ENCODE peak calls at places on chromosomes 6 and 20, in seven cellular contexts. G, E, N, K, J, U and X are unnamed samples.

GRCh38 chr6:81655696-81656095 is 96.8 kb downstream of the TENT5A start:
- DNase-seq in N (no peak), J (no peak), E (no peak), G (peak; percentile 17), K (no peak), U (no peak), X (no peak)

GRCh38 chr6:15498640-15499039 is 164.2 kb downstream of the DTNBP1 start:
- DNase-seq in N (no peak), G (no peak), K (no peak), U (no peak), J (no peak), E (no peak), X (no peak)

GRCh38 chr6:138410048-138410735 is 6.2 kb downstream of the HEBP2 start:
- DNase-seq in K (no peak), N (no peak), E (no peak), J (peak; percentile 68), G (peak; percentile 79), U (no peak), X (no peak)

GRCh38 chr20:24146231-24146634 is 157.7 kb upstream of the GGTLC1 start:
- DNase-seq in K (no peak), E (no peak), G (no peak), N (no peak), U (no peak), J (no peak), X (no peak)

GRCh38 chr6:108853077-108853476 is 4.9 kb downstream of the ARMC2 start:
- DNase-seq in G (no peak), J (no peak), U (no peak), E (no peak), K (no peak), N (no peak), X (no peak)

GRCh38 chr20:46237221-46237620 is 71.1 kb downstream of the CDH22 start:
- DNase-seq in G (no peak), J (no peak), U (no peak), E (no peak), K (peak; percentile 57), N (no peak), X (peak; percentile 43)

GRCh38 chr6:43391448-43392031 is 22.1 kb upstream of the ZNF318 start:
- DNase-seq in G (no peak), U (no peak), J (peak; percentile 81), E (no peak), N (no peak), K (no peak), X (no peak)

GRCh38 chr6:136889271-136890193 is 32.6 kb upstream of the SLC35D3 start:
- DNase-seq in J (no peak), E (no peak), U (no peak), K (no peak), N (no peak), G (no peak), X (no peak)

GRCh38 chr6:152723398-152723797 is 25.7 kb downstream of the MYCT1 start:
- DNase-seq in G (peak; percentile 85), J (no peak), U (no peak), K (no peak), N (no peak), E (no peak), X (no peak)

GRCh38 chr20:42082611-42083010 is 464.4 kb upstream of the CHD6 start:
- DNase-seq in N (no peak), E (no peak), K (no peak), G (peak; percentile 0), U (no peak), J (no peak), X (no peak)

GRCh38 chr6:128069180-128069579 is 168.3 kb upstream of the THEMIS start:
- DNase-seq in J (no peak), N (no peak), G (peak; percentile 87), E (no peak), U (no peak), K (no peak), X (no peak)

GRCh38 chr20:44395183-44395962 is 39.9 kb downstream of the HNF4A start:
- DNase-seq in K (no peak), E (no peak), J (no peak), G (no peak), U (no peak), N (no peak), X (no peak)

GRCh38 chr6:48229849-48230248 is 118.9 kb upstream of the PTCHD4 start:
- DNase-seq in N (no peak), G (no peak), U (no peak), K (no peak), E (no peak), J (no peak), X (no peak)

GRCh38 chr6:4336778-4337442 is 201.5 kb upstream of the ECI2 start:
- DNase-seq in J (peak; percentile 93), K (no peak), U (no peak), N (no peak), E (no peak), G (no peak), X (no peak)

GRCh38 chr6:136404007-136404406 is 114.4 kb upstream of the BCLAF1 start:
- DNase-seq in U (no peak), K (no peak), G (no peak), E (no peak), J (no peak), N (no peak), X (no peak)

GRCh38 chr20:46303176-46303956 is 4.9 kb downstream of the CDH22 start:
- DNase-seq in U (no peak), G (no peak), N (no peak), J (no peak), K (no peak), E (no peak), X (no peak)

GRCh38 chr6:25112207-25112874 is 166.8 kb upstream of the CARMIL1 start:
- DNase-seq in J (no peak), E (no peak), U (no peak), K (no peak), G (no peak), N (no peak), X (no peak)

GRCh38 chr6:99016355-99016754 is 68.6 kb upstream of the FBXL4 start:
- DNase-seq in E (no peak), J (peak; percentile 66), N (no peak), K (no peak), U (no peak), G (peak; percentile 67), X (no peak)

GRCh38 chr6:105562027-105562426 is 159.1 kb upstream of the PREP start:
- DNase-seq in K (no peak), U (no peak), J (no peak), G (no peak), E (no peak), N (no peak), X (no peak)

GRCh38 chr6:105566503-105566902 is 163.6 kb upstream of the PREP start:
- DNase-seq in E (no peak), U (no peak), N (no peak), J (no peak), K (no peak), G (no peak), X (no peak)

GRCh38 chr6:105561501-105561900 is 158.6 kb upstream of the PREP start:
- DNase-seq in E (no peak), N (no peak), K (no peak), U (no peak), J (peak; percentile 18), G (no peak), X (no peak)

GRCh38 chr6:105564503-105564902 is 161.6 kb upstream of the PREP start:
- DNase-seq in K (no peak), G (no peak), N (no peak), E (no peak), J (no peak), U (no peak), X (no peak)

GRCh38 chr6:105560611-105561066 is 157.8 kb upstream of the PREP start:
- DNase-seq in G (peak; percentile 72), K (no peak), U (no peak), J (peak; percentile 62), N (no peak), E (no peak), X (no peak)
- H3K23ac ChIP-seq in G (no peak overlapping the region), K (no peak overlapping the region), U (no peak overlapping the region), J (no peak overlapping the region), N (no peak overlapping the region), E (no peak overlapping the region), X (no peak overlapping the region)

DNA sequence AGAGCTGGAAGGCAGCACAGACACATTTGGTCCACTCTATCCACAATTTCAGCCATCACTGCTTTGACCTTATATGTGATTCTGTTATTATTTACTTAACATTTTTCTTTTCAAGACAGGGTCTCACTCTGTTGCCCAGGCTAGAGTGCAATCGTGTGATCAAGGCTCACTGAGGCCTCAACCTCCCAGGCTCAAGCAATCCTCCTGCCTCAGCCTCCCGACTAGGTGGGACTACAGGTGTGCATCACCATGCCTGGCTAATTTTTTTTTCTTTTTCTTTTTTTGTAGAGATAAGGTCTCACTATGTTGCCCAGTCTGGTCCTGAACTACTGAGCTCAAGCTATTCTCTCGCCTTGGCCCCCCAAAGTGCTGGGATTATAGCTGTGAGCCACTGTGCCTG is 40.3 kb downstream of the BCL2L1 start:
- DNase-seq in E (no peak), U (no peak), K (no peak), N (no peak), J (no peak), G (no peak), X (no peak)
- H3K4me1 ChIP-seq in E (peaks cover 6% of the 10 kb centered on the region), U (peaks cover 33% of the 10 kb centered on the region), K (no peaks in the 10 kb centered on the region), N (peaks cover 16% of the 10 kb centered on the region), J (peaks cover 43% of the 10 kb centered on the region), G (peaks cover 17% of the 10 kb centered on the region), X (peaks cover 9% of the 10 kb centered on the region)

GRCh38 chr20:8487715-8488114 is 355.6 kb downstream of the PLCB1 start:
- DNase-seq in E (no peak), N (no peak), K (no peak), J (no peak), U (no peak), G (no peak), X (no peak)

GRCh38 chr20:8490076-8490830 is 358.2 kb downstream of the PLCB1 start:
- DNase-seq in J (no peak), E (no peak), N (no peak), G (peak; percentile 15), U (no peak), K (no peak), X (no peak)

GRCh38 chr20:8489094-8489883 is 357.2 kb downstream of the PLCB1 start:
- DNase-seq in U (no peak), G (no peak), J (no peak), K (no peak), N (no peak), E (no peak), X (no peak)

GRCh38 chr20:8492182-8492581 is 360.1 kb downstream of the PLCB1 start:
- DNase-seq in G (no peak), U (no peak), E (no peak), K (no peak), N (no peak), J (no peak), X (no peak)
- H3K23ac ChIP-seq in G (no peak overlapping the region), U (no peak overlapping the region), E (no peak overlapping the region), K (no peak overlapping the region), N (no peak overlapping the region), J (no peak overlapping the region), X (no peak overlapping the region)

GRCh38 chr20:32537657-32538525 is 47.2 kb downstream of the NOL4L start:
- DNase-seq in E (no peak), U (no peak), J (no peak), G (no peak), N (no peak), K (peak; percentile 57), X (peak; percentile 54)

GRCh38 chr20:32538526-32538918 is 46.6 kb downstream of the NOL4L start:
- DNase-seq in E (no peak), J (no peak), G (no peak), N (no peak), K (peak; percentile 46), U (no peak), X (peak; percentile 65)

GRCh38 chr20:32541917-32542615 is 43.1 kb downstream of the NOL4L start:
- DNase-seq in G (no peak), K (no peak), E (no peak), N (no peak), U (no peak), J (no peak), X (no peak)

GRCh38 chr20:32539063-32539816 is 45.9 kb downstream of the NOL4L start:
- DNase-seq in G (no peak), E (no peak), J (no peak), U (no peak), N (no peak), K (no peak), X (no peak)

GRCh38 chr20:32539817-32540675 is 45.1 kb downstream of the NOL4L start:
- DNase-seq in K (no peak), J (no peak), E (no peak), N (no peak), U (no peak), G (no peak), X (no peak)
- H3K4me1 ChIP-seq in K (no peaks in the 10 kb centered on the region), J (peaks cover 20% of the 10 kb centered on the region), E (peaks cover 17% of the 10 kb centered on the region), N (peaks cover 27% of the 10 kb centered on the region), U (peaks cover 37% of the 10 kb centered on the region), G (peaks cover 4% of the 10 kb centered on the region), X (peaks cover 5% of the 10 kb centered on the region)